ENCODE peak calls at places on chromosome 1, in six cellular contexts. E is CD4-positive, CD25-positive, alpha-beta regulatory T cell; V is adrenal gland; H is sigmoid colon; C is neuronal stem cell; A is CD8-positive, alpha-beta memory T cell. Z is an unnamed sample. For H3K4me1, the result is how much of the 10 kb centered on the place peaks cover.

GRCh38 chr1:223036479-223036845 is 106.6 kb downstream of the TLR5 start:
- DNase-seq in V (no peak), E (no peak), C (no peak), A (no peak), H (no peak), Z (no peak)

GRCh38 chr1:221437924-221438323 is 304.0 kb downstream of the DUSP10 start:
- DNase-seq in H (no peak), A (no peak), E (no peak), V (no peak), C (no peak), Z (no peak)

GRCh38 chr1:202237052-202237451 is 43.5 kb downstream of the LGR6 start:
- DNase-seq in V (no peak), C (peak), H (peak), A (peak), E (no peak), Z (peak)

GRCh38 chr1:63108226-63108625 is 214.1 kb upstream of the FOXD3 start:
- DNase-seq in A (no peak), C (no peak), V (no peak), H (no peak), E (no peak), Z (no peak)

GRCh38 chr1:229128209-229128608 is 142.7 kb upstream of the RAB4A start:
- DNase-seq in C (no peak), H (peak), A (no peak), V (no peak), E (no peak), Z (no peak)

GRCh38 chr1:23528245-23528978 is 2.6 kb downstream of the E2F2 start:
- DNase-seq in A (peak), E (peak), C (no peak), H (peak), V (peak), Z (peak)

GRCh38 chr1:27632387-27633297 is 2.3 kb downstream of the FGR start:
- DNase-seq in V (no peak), E (no peak), H (no peak), A (no peak), C (no peak), Z (peak)

GRCh38 chr1:243244420-243244819 is 10.7 kb downstream of the CEP170 start:
- DNase-seq in H (no peak), E (no peak), V (no peak), C (no peak), A (no peak), Z (no peak)

GRCh38 chr1:32411261-32411660 is 17.0 kb upstream of the BSDC1 start:
- DNase-seq in C (no peak), A (no peak), H (no peak), V (no peak), E (no peak), Z (no peak)

GRCh38 chr1:239112536-239112935 is 273.8 kb upstream of the CHRM3 start:
- DNase-seq in V (no peak), E (no peak), A (no peak), H (no peak), C (no peak), Z (no peak)

GRCh38 chr1:27299385-27300252 is 22.3 kb upstream of the TMEM222 start:
- DNase-seq in V (peak), H (peak), A (no peak), C (peak), E (no peak), Z (peak)

GRCh38 chr1:188096521-188096920 is 1267.8 kb downstream of the PLA2G4A start:
- DNase-seq in A (no peak), E (no peak), C (no peak), H (no peak), V (no peak), Z (no peak)

GRCh38 chr1:24364975-24365678 is 46.0 kb downstream of the GRHL3 start:
- DNase-seq in A (no peak), E (no peak), V (peak), C (no peak), H (peak), Z (peak)

GRCh38 chr1:158035976-158036583 is 42.6 kb downstream of the KIRREL1 start:
- DNase-seq in C (no peak), E (no peak), A (no peak), H (no peak), V (no peak), Z (no peak)

GRCh38 chr1:153639280-153639679 is 5.4 kb downstream of the CHTOP start:
- DNase-seq in A (no peak), V (no peak), C (no peak), E (no peak), H (no peak), Z (no peak)

GRCh38 chr1:5998906-5999301 is 6.7 kb upstream of the NPHP4 start:
- DNase-seq in H (peak), E (no peak), C (no peak), A (peak), V (no peak), Z (no peak)

GRCh38 chr1:27341525-27342252 is at the start of gene SYTL1:
- DNase-seq in E (peak), V (peak), C (no peak), H (no peak), A (peak), Z (peak)

GRCh38 chr1:17629460-17629859 is 90.0 kb downstream of the ARHGEF10L start:
- DNase-seq in H (no peak), C (no peak), A (no peak), V (no peak), E (no peak), Z (no peak)

GRCh38 chr1:10687142-10687715 is 109.2 kb downstream of the CASZ1 start:
- DNase-seq in A (no peak), V (no peak), C (no peak), H (no peak), E (no peak), Z (no peak)
- H3K4me1 ChIP-seq in A (under half), V (under half), C (under half), H (half or more), E (under half), Z (under half)

GRCh38 chr1:174654553-174654952 is 206.8 kb downstream of the GPR52 start:
- DNase-seq in H (no peak), E (no peak), C (no peak), V (no peak), A (no peak), Z (no peak)
- H3K27ac ChIP-seq in H (no peak), E (no peak), C (no peak), V (no peak), A (no peak), Z (no peak)

DNA sequence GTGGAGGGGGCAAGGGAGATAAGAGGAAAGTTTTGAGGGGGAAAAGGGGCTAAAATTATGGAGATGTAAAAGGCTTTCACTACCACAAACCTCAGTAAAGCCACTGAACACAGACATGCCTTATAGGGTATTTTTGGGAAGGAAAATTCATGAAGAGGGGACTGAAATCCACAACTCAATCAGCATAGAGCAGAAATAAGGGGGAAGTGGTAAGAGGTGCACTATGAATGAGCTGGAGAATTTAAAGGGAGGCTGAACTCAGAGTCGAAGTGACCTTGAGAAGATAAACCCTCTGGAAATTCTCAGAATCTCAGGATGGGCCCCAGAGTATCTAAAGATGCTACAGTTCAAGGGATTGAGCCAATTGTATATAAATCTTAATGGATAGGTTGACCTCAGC is 15.3 kb downstream of the RHEX start:
- DNase-seq in E (no peak), H (no peak), C (no peak), A (no peak), V (no peak), Z (no peak)
- H3K4me1 ChIP-seq in E (under half), H (under half), C (under half), A (under half), V (under half), Z (under half)

DNA sequence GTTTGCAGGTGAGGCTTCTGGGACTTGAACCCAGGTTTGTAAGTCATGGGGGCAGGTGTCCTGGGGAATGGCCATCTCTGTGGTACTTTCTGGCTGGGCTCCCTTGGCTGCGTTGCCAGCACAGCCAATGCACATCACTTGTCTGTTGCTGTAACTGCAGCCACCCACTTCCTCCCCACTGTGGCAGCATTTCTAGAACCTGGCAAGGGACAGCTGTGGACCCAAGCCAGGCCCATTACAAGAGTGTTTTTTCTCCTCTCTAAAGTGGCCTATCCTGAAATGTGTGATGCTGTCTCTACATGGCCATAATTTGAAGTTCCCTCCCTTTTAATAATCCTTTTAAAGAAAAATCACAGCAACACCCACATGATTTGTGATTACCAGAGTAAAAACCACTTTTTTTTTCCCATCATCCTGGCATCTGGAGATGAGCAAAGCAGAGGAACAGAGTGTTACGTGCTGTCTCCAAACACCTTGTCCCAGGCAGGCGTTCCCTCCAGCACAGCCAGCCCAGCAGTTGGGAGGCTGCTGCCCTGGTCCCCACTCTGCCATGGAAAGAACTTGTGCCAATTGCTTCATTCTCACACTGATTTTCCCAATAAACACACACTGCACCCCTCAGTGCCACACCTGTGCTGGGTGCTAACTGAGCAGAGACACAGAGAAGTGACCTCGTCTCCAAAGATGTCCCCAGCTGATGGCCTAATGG is 360.6 kb upstream of the USP24 start:
- DNase-seq in H (peak), C (no peak), V (no peak), E (no peak), A (no peak), Z (no peak)
- H3K27ac ChIP-seq in H (peak), C (no peak), V (no peak), E (no peak), A (no peak), Z (no peak)

GRCh38 chr1:234733427-234733826 is 123.4 kb upstream of the IRF2BP2 start:
- DNase-seq in C (no peak), A (no peak), H (peak), V (no peak), E (no peak), Z (no peak)
- H3K4me1 ChIP-seq in C (under half), A (under half), H (under half), V (under half), E (under half), Z (under half)

DNA sequence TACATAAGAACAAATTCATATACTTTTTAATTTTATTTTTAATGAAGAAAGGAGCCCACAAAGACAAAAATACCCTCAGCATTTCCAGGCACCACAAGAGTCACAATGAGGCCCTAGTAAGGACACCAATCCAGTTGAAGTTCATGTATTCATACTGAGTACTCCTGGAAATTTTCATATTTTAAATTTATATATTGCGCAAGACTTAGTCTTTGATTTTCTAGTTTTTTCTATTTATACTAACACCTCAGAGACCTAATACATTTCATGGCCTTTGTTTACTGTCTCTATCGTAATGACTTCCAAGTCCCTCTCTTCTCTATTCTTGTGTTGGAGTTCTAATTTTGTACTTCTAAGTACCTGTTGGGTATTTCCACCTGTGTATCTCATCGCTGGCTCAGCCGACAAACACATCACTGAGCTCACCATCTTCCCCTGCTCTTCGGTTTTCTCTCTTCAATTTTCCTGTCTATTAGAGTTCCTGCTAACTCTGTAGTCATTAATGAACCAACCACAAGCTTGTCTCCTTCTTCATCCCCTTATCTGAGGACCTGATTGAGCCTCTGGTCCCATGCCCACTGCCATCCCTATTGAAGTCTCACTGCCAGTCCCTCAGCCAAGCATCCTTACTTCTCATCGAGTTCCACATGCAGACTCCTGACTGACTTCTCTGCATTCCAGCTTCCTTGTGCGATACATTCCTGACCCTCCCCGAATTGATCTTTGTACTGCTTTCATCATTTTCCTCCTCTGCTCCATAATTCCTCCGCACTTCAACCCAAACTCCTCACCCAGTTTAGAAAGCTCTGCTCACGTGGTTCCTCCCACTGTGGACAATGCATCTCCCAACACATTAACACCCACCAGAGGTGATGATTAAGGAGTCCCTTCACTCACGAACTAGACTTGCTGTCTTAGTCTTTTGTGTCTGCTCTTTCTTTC is 17.3 kb upstream of the IRF2BP2 start:
- DNase-seq in E (no peak), C (no peak), V (no peak), H (no peak), A (no peak), Z (no peak)
- H3K27ac ChIP-seq in E (no peak), C (no peak), V (no peak), H (no peak), A (no peak), Z (peak)

DNA sequence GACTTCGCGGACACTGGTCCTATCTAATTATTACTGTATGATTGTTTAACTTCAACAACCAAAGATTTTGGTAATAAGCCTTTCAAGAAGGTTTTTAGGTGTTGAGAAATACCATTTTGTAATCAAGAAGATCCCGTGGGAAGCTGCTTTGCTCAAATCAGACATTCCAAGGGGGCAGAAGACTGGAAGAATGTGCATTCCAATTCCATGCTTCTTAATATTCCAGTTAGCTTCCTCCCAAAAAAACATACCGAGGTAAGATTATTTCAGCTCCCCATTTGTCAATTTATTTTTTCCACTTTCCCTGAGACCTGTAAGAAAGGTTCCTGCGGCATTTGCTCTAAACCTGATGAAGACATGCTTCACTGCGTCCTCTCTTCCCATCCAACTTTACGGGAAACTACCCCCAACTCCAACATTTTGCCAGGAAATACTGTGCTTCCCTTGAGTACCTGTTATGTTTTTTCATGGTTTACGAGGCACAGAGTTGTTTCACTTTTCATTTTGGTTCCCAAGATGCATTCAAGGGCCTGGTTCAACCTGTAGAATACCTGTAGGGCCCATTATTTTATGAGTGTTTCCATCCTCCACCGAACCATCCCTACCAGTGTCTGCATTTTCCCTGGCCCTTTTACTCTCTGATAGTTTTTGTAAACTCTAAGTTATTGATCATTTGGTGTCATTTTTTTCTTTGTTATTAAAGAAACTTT is 4.0 kb downstream of the CNN3 start:
- DNase-seq in A (no peak), C (no peak), V (no peak), H (no peak), E (no peak), Z (peak)
- H3K4me1 ChIP-seq in A (under half), C (under half), V (under half), H (half or more), E (under half), Z (half or more)

DNA sequence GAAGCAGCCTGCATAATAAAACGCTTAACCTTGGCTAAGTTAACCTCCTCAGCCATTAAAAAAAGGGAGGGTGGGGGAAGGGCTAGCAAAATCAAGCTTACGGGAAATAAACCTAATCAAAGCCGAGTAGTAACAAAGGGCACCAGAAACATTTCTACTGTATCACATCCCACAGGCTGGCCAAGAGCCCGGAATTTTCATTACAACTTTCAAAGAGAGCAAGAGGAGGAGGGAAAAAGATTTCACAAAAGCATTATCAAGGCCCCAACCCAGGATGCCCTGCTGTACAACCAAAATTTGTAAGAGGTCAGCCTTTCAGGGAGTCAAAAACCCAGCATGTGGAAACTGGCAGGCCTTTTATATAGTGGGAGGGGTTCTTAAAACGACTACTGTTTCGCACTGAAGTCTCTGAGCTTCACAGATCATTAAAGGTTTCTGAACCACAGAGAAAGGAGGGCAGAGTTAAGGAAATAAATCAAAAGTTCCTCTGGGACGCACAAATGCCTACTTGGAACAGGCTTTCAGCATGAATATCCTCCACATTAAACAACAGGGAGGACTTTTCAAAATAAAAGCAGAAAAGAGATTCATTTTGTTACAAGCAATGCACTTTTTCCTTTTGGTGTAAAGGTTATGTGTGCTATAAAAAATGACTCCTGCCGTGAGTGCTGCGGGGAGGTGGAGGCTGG is 90.4 kb downstream of the SLC45A1 start:
- DNase-seq in E (no peak), C (no peak), A (no peak), H (peak), V (peak), Z (peak)
- H3K27ac ChIP-seq in E (peak), C (peak), A (no peak), H (peak), V (peak), Z (peak)

GRCh38 chr1:47571952-47572351 is 134.1 kb downstream of the FOXD2 start:
- DNase-seq in H (no peak), V (no peak), C (no peak), E (no peak), A (no peak), Z (no peak)

GRCh38 chr1:47569681-47570470 is 132.0 kb downstream of the FOXD2 start:
- DNase-seq in E (no peak), C (no peak), V (peak), A (no peak), H (no peak), Z (peak)

GRCh38 chr1:47571161-47571560 is 133.3 kb downstream of the FOXD2 start:
- DNase-seq in V (no peak), E (no peak), H (no peak), A (no peak), C (no peak), Z (peak)

GRCh38 chr1:47568763-47569162 is 130.9 kb downstream of the FOXD2 start:
- DNase-seq in V (no peak), H (no peak), C (no peak), A (no peak), E (no peak), Z (peak)

GRCh38 chr1:47569261-47569660 is 131.4 kb downstream of the FOXD2 start:
- DNase-seq in A (no peak), H (no peak), V (no peak), E (no peak), C (no peak), Z (no peak)
- H3K4me1 ChIP-seq in A (under half), H (under half), V (under half), E (under half), C (under half), Z (under half)